ENCODE peak calls at places on chromosomes 2 and 18, in eight cellular contexts. O is GM04504; M is KBM-7; Z is NCI-H1105 treated with DMSO at 0.1 percent for 48 hours; D is activated T-helper 9 cell treated with anti-CD3 and anti-CD28 coated beads, Interleukin-2, amount 50 U/mL, for 16 hours; Q is activated T-helper 1 cell treated with anti-CD3 and anti-CD28 coated beads, Interleukin-12 subunit alpha, Interleukin-12 subunit beta, Interleukin-2, Interleukin-4 antibody, amounts not matched to agents 30 ng/mL and 10 ng/mL and 1 ng/mL, durations not matched to agents 14 hours and 24 hours and 36 hours; A is GM12891; T is neural progenitor cell. L is an unnamed sample.

GRCh38 chr2:136378712-136379595 is 261.0 kb upstream of the CXCR4 start:
- DNase-seq in M (peak), D (peak), T (peak), O (no peak), A (no peak), Z (peak), Q (peak), L (peak)

GRCh38 chr2:159617651-159618050 is 1.3 kb upstream of the BAZ2B start:
- DNase-seq in A (no peak), Q (no peak), O (no peak), M (no peak), D (no peak), Z (peak), T (peak), L (no peak)

GRCh38 chr2:235908826-235909225 is 259.4 kb downstream of the GBX2 start:
- DNase-seq in M (no peak), Z (no peak), O (no peak), D (no peak), T (no peak), A (peak), Q (no peak), L (no peak)

GRCh38 chr2:204074434-204074833 is 137.9 kb downstream of the ICOS start:
- DNase-seq in T (no peak), D (no peak), O (peak), Z (no peak), M (no peak), A (no peak), Q (no peak), L (no peak)

GRCh38 chr2:68185541-68186164 is 28.0 kb downstream of the PNO1 start:
- DNase-seq in M (peak), D (peak), O (no peak), Q (peak), T (peak), Z (peak), A (peak), L (peak)

GRCh38 chr2:11904029-11904428 is 157.6 kb downstream of the LPIN1 start:
- DNase-seq in T (no peak), Z (no peak), Q (no peak), A (peak), M (peak), D (no peak), O (no peak), L (no peak)

GRCh38 chr2:7611750-7612149 is 694.5 kb downstream of the RNF144A start:
- DNase-seq in T (no peak), D (no peak), Z (no peak), A (no peak), Q (no peak), O (no peak), M (no peak), L (no peak)

GRCh38 chr2:165621086-165621560 is 151.6 kb downstream of the CSRNP3 start:
- DNase-seq in A (no peak), T (no peak), D (no peak), O (no peak), Q (no peak), M (no peak), Z (no peak), L (peak)

GRCh38 chr2:219645631-219646527 is 18.4 kb downstream of the SLC4A3 start:
- DNase-seq in D (no peak), T (no peak), Z (no peak), O (peak), A (no peak), Q (no peak), M (no peak), L (peak)

GRCh38 chr2:22274611-22275010 is 1110.4 kb upstream of the KLHL29 start:
- DNase-seq in Z (no peak), O (no peak), A (no peak), Q (no peak), D (no peak), M (no peak), T (no peak), L (no peak)

GRCh38 chr2:72220170-72220569 is 72.5 kb upstream of the CYP26B1 start:
- DNase-seq in M (peak), O (no peak), Z (no peak), Q (no peak), D (no peak), T (peak), A (no peak), L (no peak)

GRCh38 chr2:206603269-206603668 is 39.0 kb upstream of the FAM237A start:
- DNase-seq in Z (peak), D (no peak), M (no peak), O (no peak), A (no peak), Q (no peak), T (no peak), L (no peak)

GRCh38 chr2:75549401-75550253 is 11.1 kb downstream of the EVA1A start:
- DNase-seq in T (no peak), A (no peak), M (no peak), Q (no peak), Z (no peak), D (no peak), O (no peak), L (no peak)

GRCh38 chr2:26164231-26164630 is 8.7 kb upstream of the GAREM2 start:
- DNase-seq in Q (no peak), M (no peak), A (no peak), Z (no peak), T (no peak), D (no peak), O (no peak), L (no peak)

GRCh38 chr18:22678486-22678885 is 254.6 kb upstream of the RBBP8 start:
- DNase-seq in Q (no peak), Z (no peak), T (no peak), D (no peak), O (no peak), M (no peak), A (no peak), L (no peak)

GRCh38 chr2:179031731-179032408 is 18.1 kb downstream of the CCDC141 start:
- DNase-seq in O (peak), Q (peak), Z (no peak), A (no peak), M (no peak), T (peak), D (no peak), L (no peak)